ENCODE peak calls at places on chromosome 14, in eight cellular contexts. N, B, T, X, K, Y, A and M are unnamed samples.

GRCh38 chr14:43898709-43899108 is 608.4 kb downstream of the FSCB start:
- DNase-seq in N (no peak), B (no peak), T (peak), X (no peak), K (no peak), Y (no peak), A (no peak), M (no peak)

GRCh38 chr14:94077111-94077821 is 3.7 kb downstream of the DDX24 start:
- DNase-seq in N (no peak), B (no peak), T (no peak), X (no peak), K (no peak), Y (no peak), A (no peak), M (no peak)

GRCh38 chr14:60736494-60736893 is 1.9 kb downstream of the MNAT1 start:
- DNase-seq in N (no peak), B (peak), T (peak), X (peak), K (no peak), Y (no peak), A (no peak), M (peak)

GRCh38 chr14:49999216-49999761 is 106.4 kb downstream of the ARF6 start:
- DNase-seq in N (peak), B (peak), T (no peak), X (no peak), K (peak), Y (no peak), A (peak), M (peak)

GRCh38 chr14:51993274-51993673 is 3.9 kb downstream of the RTRAF start:
- DNase-seq in N (no peak), B (no peak), T (no peak), X (no peak), K (no peak), Y (no peak), A (no peak), M (no peak)

GRCh38 chr14:37232907-37233481 is 35.3 kb downstream of the MIPOL1 start:
- DNase-seq in N (no peak), B (peak), T (peak), X (peak), K (no peak), Y (peak), A (no peak), M (peak)

GRCh38 chr14:89146291-89146690 is 270.7 kb downstream of the FOXN3 start:
- DNase-seq in N (no peak), B (peak), T (no peak), X (no peak), K (no peak), Y (no peak), A (no peak), M (no peak)

GRCh38 chr14:95620659-95621059 is 65.6 kb upstream of the TCL1B start:
- DNase-seq in N (no peak), B (no peak), T (no peak), X (no peak), K (no peak), Y (no peak), A (no peak), M (no peak)

GRCh38 chr14:70780396-70781075 is 28.8 kb downstream of the MAP3K9 start:
- DNase-seq in N (no peak), B (no peak), T (no peak), X (peak), K (peak), Y (no peak), A (no peak), M (no peak)

GRCh38 chr14:84237881-84238280 is 1292.1 kb upstream of the FLRT2 start:
- DNase-seq in N (no peak), B (no peak), T (no peak), X (no peak), K (no peak), Y (no peak), A (no peak), M (no peak)

GRCh38 chr14:95046711-95047681 is 110.3 kb downstream of the DICER1 start:
- DNase-seq in N (no peak), B (no peak), T (no peak), X (no peak), K (peak), Y (no peak), A (no peak), M (no peak)

GRCh38 chr14:46279327-46279726 is 372.3 kb downstream of the RPL10L start:
- DNase-seq in N (no peak), B (no peak), T (no peak), X (no peak), K (no peak), Y (no peak), A (no peak), M (no peak)

GRCh38 chr14:101808020-101808641 is 46.6 kb downstream of the PPP2R5C start:
- DNase-seq in N (no peak), B (no peak), T (peak), X (peak), K (no peak), Y (no peak), A (peak), M (no peak)

GRCh38 chr14:60643443-60644402 is 5.6 kb downstream of the SIX1 start:
- DNase-seq in N (no peak), B (no peak), T (peak), X (no peak), K (no peak), Y (no peak), A (no peak), M (no peak)

GRCh38 chr14:80621701-80622100 is 319.8 kb downstream of the CEP128 start:
- DNase-seq in N (no peak), B (peak), T (peak), X (no peak), K (no peak), Y (peak), A (no peak), M (no peak)

GRCh38 chr14:36820111-36820709 is 158.6 kb downstream of the PAX9 start:
- DNase-seq in N (no peak), B (no peak), T (no peak), X (no peak), K (no peak), Y (no peak), A (no peak), M (no peak)

GRCh38 chr14:52286659-52287649 is 19.5 kb downstream of the PTGDR start:
- DNase-seq in N (no peak), B (peak), T (no peak), X (no peak), K (no peak), Y (no peak), A (no peak), M (no peak)

GRCh38 chr14:71394386-71394785 is 487.1 kb downstream of the PCNX1 start:
- DNase-seq in N (no peak), B (peak), T (no peak), X (no peak), K (no peak), Y (no peak), A (no peak), M (no peak)

GRCh38 chr14:79598339-79598738 is 613.0 kb downstream of the DIO2 start:
- DNase-seq in N (no peak), B (peak), T (no peak), X (no peak), K (no peak), Y (peak), A (no peak), M (no peak)

GRCh38 chr14:79279645-79280399 is 931.5 kb downstream of the DIO2 start:
- DNase-seq in N (peak), B (no peak), T (no peak), X (peak), K (no peak), Y (no peak), A (no peak), M (no peak)

GRCh38 chr14:95386536-95386935 is 66.8 kb upstream of the CLMN start:
- DNase-seq in N (no peak), B (no peak), T (no peak), X (no peak), K (no peak), Y (no peak), A (no peak), M (no peak)

GRCh38 chr14:36462890-36463289 is 57.1 kb downstream of the NKX2-1 start:
- DNase-seq in N (no peak), B (no peak), T (no peak), X (no peak), K (no peak), Y (no peak), A (no peak), M (no peak)

GRCh38 chr14:34044666-34045306 is 93.9 kb upstream of the EGLN3 start:
- DNase-seq in N (no peak), B (no peak), T (no peak), X (no peak), K (no peak), Y (no peak), A (no peak), M (no peak)

GRCh38 chr14:60758875-60759274 is 24.3 kb downstream of the MNAT1 start:
- DNase-seq in N (no peak), B (no peak), T (no peak), X (no peak), K (no peak), Y (no peak), A (no peak), M (no peak)

GRCh38 chr14:83290447-83290846 is 1756.8 kb upstream of the SEL1L start:
- DNase-seq in N (no peak), B (no peak), T (no peak), X (no peak), K (no peak), Y (no peak), A (no peak), M (no peak)

GRCh38 chr14:81751198-81751597 is 217.5 kb upstream of the SEL1L start:
- DNase-seq in N (peak), B (no peak), T (no peak), X (peak), K (no peak), Y (no peak), A (no peak), M (no peak)

GRCh38 chr14:49865431-49865859 is 12.9 kb upstream of the NEMF start:
- DNase-seq in N (peak), B (peak), T (peak), X (peak), K (peak), Y (no peak), A (peak), M (peak)

GRCh38 chr14:69612014-69612758 is 790 bp downstream of the SUSD6 start:
- DNase-seq in N (peak), B (peak), T (no peak), X (no peak), K (peak), Y (no peak), A (peak), M (no peak)

GRCh38 chr14:74324945-74325361 is 22.2 kb upstream of the ABCD4 start:
- DNase-seq in N (no peak), B (peak), T (peak), X (peak), K (no peak), Y (no peak), A (no peak), M (peak)

DNA sequence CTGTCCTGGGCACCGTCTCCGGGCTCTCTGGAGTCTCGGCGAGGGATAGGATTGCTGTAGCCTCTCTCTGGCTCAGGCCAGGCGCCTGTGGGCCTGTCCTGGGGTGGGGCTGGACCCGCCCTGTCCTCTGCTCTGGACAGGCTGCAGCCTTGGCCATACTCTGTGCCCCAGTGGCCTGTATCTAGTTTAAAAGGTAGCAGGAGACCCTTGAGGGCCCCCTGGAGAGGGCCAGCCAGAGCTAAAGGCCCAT is 1.8 kb downstream of the KIF26A start:
- DNase-seq in N (peak), B (no peak), T (no peak), X (no peak), K (no peak), Y (no peak), A (peak), M (no peak)
- H3K4me3 ChIP-seq in N (peak), B (no peak), T (no peak), X (peak), K (no peak), Y (no peak), A (peak), M (no peak)

GRCh38 chr14:72420749-72421452 is 473.0 kb downstream of the DPF3 start:
- DNase-seq in N (peak), B (peak), T (peak), X (peak), K (peak), Y (peak), A (peak), M (peak)

GRCh38 chr14:72419226-72419625 is 474.7 kb downstream of the DPF3 start:
- DNase-seq in N (no peak), B (no peak), T (no peak), X (no peak), K (no peak), Y (no peak), A (no peak), M (no peak)

GRCh38 chr14:72416081-72416849 is 477.6 kb downstream of the DPF3 start:
- DNase-seq in N (no peak), B (no peak), T (no peak), X (no peak), K (no peak), Y (no peak), A (no peak), M (no peak)

GRCh38 chr14:72416892-72417291 is 477.0 kb downstream of the DPF3 start:
- DNase-seq in N (no peak), B (no peak), T (peak), X (no peak), K (no peak), Y (no peak), A (peak), M (no peak)
- TF ChIP-seq CTCF in N (no peak), B (no peak), T (no peak), X (no peak), K (no peak), Y (no peak), A (peak), M (no peak)

DNA sequence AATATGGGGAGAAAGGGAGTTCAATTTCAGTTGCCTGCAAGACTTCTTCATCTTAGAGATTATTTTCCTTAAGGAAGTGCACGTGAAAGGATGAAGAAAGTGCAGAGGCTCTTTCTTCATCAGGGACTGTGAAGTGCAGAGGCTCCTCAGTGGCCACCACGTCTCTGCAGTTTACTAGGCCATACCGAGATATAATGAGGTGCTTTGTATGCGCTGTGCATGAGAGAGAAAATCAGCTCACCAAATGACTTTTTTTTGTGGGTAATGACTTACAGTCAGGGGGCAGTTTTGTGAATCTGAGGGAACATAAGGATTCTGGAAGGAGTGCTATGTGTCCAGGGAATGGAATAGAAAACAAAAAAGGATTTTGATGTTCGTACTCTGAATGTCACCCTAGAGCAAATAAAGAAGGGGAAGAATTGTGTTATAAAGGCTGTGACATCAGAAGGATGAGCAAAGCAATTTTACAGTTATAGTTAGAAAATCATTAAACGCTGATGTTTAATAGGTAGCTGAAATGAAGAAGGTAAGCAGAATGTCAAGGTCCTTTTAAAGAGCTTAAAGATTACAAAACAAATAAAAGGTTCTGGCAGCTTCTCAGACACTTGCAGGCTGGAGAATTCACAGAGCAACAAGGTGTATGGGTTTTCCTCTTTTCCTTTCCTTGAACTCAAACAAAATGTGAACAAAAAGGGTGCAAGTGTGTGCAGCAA is 247.4 kb upstream of the NOVA1 start:
- DNase-seq in N (no peak), B (no peak), T (no peak), X (no peak), K (no peak), Y (no peak), A (no peak), M (no peak)
- H3K4me3 ChIP-seq in N (no peak), B (no peak), T (no peak), X (no peak), K (no peak), Y (no peak), A (no peak), M (no peak)

DNA sequence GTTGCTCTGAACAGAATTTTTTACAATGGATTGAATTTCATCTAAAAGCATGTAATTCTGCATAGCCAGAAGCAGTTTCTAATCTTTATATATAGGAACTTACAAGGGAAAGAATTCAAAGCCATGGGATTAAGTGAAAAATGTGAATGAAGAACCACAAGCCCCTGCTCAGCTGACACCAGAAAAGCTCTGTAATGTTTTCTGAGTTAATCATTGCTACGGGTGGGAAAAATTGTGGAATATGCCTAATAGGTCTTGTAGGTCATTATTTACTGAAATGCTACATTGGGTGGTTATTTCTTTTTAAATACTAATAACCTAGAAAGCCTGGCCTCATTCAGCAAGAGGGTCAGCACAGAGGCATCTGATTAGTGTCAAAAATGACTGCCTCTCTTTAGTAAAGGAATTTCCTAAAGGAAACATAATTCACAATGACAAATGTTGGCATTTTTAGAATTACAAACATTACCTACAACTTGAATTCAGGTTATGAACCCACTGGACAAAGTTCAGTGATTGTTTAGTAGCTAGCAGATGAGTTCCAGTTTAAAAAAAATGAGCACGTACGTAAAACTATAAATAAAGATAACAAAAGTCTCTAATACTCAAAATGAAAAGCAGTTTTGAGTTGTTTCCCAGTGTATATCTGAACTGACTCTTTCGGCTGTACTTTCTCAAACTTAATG is 75.3 kb downstream of the BMP4 start:
- DNase-seq in N (no peak), B (peak), T (peak), X (no peak), K (no peak), Y (no peak), A (no peak), M (no peak)
- TF ChIP-seq CTCF in N (no peak), B (no peak), T (no peak), X (no peak), K (no peak), Y (no peak), A (no peak), M (no peak)

GRCh38 chr14:75522224-75522764 is at the start of gene BATF:
- DNase-seq in N (no peak), B (no peak), T (no peak), X (no peak), K (peak), Y (no peak), A (no peak), M (no peak)

GRCh38 chr14:75523771-75524171 is 1.5 kb downstream of the BATF start:
- DNase-seq in N (no peak), B (no peak), T (no peak), X (no peak), K (peak), Y (no peak), A (no peak), M (no peak)

GRCh38 chr14:75521415-75522199 is 662 bp upstream of the BATF start:
- DNase-seq in N (no peak), B (no peak), T (peak), X (no peak), K (peak), Y (no peak), A (no peak), M (no peak)

GRCh38 chr14:75520852-75521251 is 1.4 kb upstream of the BATF start:
- DNase-seq in N (no peak), B (no peak), T (no peak), X (no peak), K (peak), Y (no peak), A (no peak), M (no peak)

DNA sequence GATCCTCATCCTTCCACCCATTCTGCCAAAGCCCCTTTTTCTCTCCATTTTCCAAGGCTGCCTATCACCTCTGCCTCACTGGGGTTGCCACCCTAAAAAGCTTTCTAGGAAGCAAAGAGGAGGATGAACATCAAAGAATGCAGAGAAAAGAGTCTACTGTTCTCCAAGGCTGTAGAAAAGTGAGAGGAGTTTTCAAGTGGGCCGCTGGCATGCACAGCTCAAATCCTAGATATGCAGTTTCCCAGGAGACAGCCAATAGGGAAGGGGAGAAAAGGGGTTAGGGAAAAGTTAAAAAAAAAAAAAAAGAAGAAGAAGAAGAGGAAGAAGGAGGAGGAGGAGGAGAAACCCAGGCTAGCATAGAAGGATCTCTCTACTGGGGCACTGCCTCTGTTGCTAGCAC is 650 bp downstream of the BATF start:
- DNase-seq in N (no peak), B (no peak), T (no peak), X (no peak), K (no peak), Y (no peak), A (no peak), M (no peak)
- H3K4me3 ChIP-seq in N (peak), B (no peak), T (no peak), X (no peak), K (peak), Y (no peak), A (no peak), M (no peak)